ENCODE peak calls at places on chromosomes 12 and 14, in eight cellular contexts. K is heart right ventricle, I is body of pancreas, F is endothelial cell, D is WERI-Rb-1, N is lower lobe of right lung, G is HFFc6, R is sigmoid colon. C is an unnamed sample.

GRCh38 chr12:64685076-64685475 is 74.1 kb downstream of the GNS start:
- DNase-seq in K (no peak), F (no peak), G (no peak), D (no peak), R (no peak), I (no peak), N (no peak), C (no peak)

GRCh38 chr14:33943081-33943480 is 7.8 kb downstream of the EGLN3 start:
- DNase-seq in R (no peak), F (no peak), G (no peak), D (no peak), K (no peak), I (peak), N (no peak), C (no peak)

GRCh38 chr14:30938617-30939016 is 64.3 kb downstream of the COCH start:
- DNase-seq in I (no peak), G (no peak), D (no peak), R (no peak), K (no peak), N (no peak), F (no peak), C (no peak)

GRCh38 chr12:120669055-120669828 is 17.7 kb upstream of the MLEC start:
- DNase-seq in G (peak), D (peak), N (peak), F (no peak), R (no peak), I (peak), K (no peak), C (no peak)

GRCh38 chr12:57899010-57899662 is 42.2 kb upstream of the ATP23 start:
- DNase-seq in I (peak), F (no peak), R (peak), G (peak), N (no peak), K (peak), D (no peak), C (no peak)

GRCh38 chr12:106673151-106673550 is 90.3 kb downstream of the RFX4 start:
- DNase-seq in K (peak), R (no peak), D (no peak), G (no peak), I (peak), N (no peak), F (no peak), C (no peak)

GRCh38 chr12:110995016-110995415 is 74.6 kb upstream of the MYL2 start:
- DNase-seq in N (no peak), F (no peak), G (no peak), D (peak), I (no peak), R (no peak), K (peak), C (no peak)

GRCh38 chr12:98594050-98594853 is 766 bp downstream of the SLC25A3 start:
- DNase-seq in G (no peak), N (peak), I (peak), R (peak), D (peak), K (peak), F (peak), C (peak)

GRCh38 chr14:50399251-50400032 is 2.8 kb upstream of the CDKL1 start:
- DNase-seq in K (no peak), N (no peak), I (peak), D (no peak), F (no peak), G (peak), R (peak), C (no peak)

GRCh38 chr12:90958995-90959394 is 4.0 kb upstream of the CCER1 start:
- DNase-seq in D (no peak), N (no peak), G (peak), I (no peak), R (no peak), F (no peak), K (no peak), C (no peak)
- TF ChIP-seq CTCF in D (no peak), N (no peak), G (no peak), I (no peak), R (no peak), F (no peak), K (no peak), C (no peak)

DNA sequence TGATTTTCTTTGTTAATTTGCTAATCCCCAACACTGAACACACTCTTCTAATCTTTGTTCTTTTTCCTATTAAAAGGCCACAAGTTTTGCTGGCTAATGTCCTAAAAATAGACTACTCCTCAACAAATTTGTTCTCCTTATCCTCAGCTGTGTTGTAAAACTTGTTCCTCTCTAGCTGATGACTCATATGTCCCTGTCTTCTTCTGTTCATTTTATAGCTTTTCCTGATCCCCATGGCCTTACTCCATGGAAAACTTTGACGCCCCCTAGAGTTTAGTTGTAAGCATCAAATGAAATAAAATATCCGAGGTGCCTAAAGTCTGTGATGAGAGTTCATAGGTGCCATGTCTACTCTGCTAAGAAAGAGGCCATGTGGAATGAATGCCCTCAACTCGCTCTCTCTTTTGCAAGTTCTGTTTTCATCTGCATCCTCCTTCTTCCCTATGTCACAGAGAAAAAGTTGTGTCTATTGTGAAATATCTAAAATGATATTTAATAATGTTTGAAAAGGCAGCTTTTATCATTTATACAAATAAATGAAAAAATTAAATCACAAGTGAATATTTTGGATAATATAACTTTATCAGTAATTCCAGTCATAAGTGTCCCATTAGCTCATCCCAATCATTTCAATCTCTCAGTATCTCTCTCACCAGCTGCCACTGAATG is 237.9 kb downstream of the IPO8 start:
- DNase-seq in G (peak), R (no peak), I (no peak), D (peak), K (no peak), N (no peak), F (no peak), C (no peak)
- TF ChIP-seq CTCF in G (peak), R (no peak), I (peak), D (no peak), K (peak), N (no peak), F (peak), C (no peak)

DNA sequence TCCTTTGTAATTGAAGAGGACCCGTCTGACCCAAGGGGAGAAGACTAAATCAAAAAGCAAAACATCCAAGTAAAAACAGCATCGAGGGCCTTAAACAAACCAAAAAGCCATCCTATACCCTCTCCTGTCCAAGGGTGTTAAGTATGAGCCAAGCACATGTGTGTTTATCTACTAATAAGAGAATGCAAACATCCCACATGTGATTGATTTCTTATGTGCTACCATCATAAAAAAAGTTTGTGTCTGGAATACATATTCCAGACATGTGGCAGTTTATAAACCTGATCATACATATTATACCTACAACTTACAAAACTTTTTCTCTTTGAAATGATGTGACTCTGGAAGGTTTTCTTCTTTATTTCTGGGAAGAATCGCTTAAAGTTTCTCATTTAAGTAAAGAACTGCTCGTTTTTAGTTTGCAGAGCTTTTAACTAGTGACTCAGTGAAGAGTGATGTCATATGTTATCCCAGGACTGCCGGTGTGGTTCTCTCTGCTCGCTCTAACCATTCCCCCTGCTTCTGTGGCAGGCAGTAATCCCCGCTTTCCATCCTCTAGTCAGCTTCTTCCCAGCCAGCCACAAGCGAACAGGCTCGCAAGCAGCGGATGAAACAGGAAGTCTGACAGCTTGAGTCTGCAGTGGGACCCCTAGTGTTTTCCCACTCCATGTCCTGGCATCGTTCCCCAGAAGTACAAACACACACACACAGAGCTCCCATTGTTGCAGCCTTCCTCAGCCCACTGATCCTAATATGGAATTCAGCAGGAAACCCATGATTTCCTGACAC is 431 bp upstream of the RHOJ start:
- DNase-seq in N (peak), I (peak), R (peak), F (peak), D (peak), G (peak), K (peak), C (peak)
- TF ChIP-seq CTCF in N (peak), I (peak), R (no peak), F (no peak), D (no peak), G (peak), K (peak), C (no peak)

GRCh38 chr14:73744874-73745529 is 30.8 kb upstream of the PNMA1 start:
- DNase-seq in F (no peak), D (no peak), R (peak), G (no peak), K (no peak), I (no peak), N (peak), C (no peak)

GRCh38 chr14:73748858-73749357 is 34.7 kb upstream of the PNMA1 start:
- DNase-seq in N (no peak), G (no peak), R (no peak), F (no peak), K (no peak), D (no peak), I (no peak), C (no peak)

GRCh38 chr14:73747386-73748211 is 33.4 kb upstream of the PNMA1 start:
- DNase-seq in K (no peak), F (no peak), N (no peak), D (no peak), R (no peak), I (no peak), G (no peak), C (no peak)

GRCh38 chr14:73745571-73746539 is 31.7 kb upstream of the PNMA1 start:
- DNase-seq in D (peak), K (no peak), G (no peak), N (no peak), F (no peak), R (peak), I (no peak), C (no peak)

DNA sequence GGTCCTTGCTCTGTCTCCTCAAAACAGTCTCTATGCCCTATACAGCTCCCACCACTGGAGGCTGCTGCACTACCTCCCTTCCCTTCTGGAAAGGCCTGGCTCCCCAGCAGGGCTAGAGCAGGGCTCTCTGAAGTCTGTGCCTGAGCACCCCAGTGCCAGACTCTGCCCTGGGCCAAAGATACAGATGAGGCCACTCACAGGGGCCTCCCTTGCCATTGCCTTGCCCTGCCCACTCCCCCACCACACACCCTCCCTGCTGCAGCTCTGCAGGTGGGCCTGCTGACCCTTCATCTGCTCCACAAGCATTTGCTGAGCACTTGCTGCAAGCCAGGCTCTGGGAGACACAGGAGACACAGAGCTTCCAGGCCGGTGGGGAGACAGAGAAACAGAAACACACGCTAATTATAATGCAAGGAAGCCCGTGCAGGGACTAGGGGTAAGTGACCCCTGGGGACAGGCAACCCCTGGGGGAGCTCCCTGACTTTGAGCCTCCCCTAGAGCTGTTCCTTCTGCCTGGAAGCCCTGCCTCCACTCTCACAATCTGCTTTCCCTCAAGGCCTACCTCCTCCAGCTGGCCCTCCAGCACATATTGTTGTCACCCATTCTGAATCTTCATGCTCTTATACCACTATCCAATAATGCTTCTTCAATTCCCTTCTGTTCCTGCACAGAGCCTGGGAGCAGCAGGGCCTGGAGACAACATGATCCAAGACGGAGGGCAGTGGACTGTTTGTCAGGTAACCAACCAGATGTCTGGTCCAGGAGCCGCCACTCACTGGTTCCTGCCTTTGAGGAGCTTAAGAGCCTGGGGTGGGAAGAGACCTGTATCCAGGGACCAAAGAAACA is 32.6 kb upstream of the PNMA1 start:
- DNase-seq in G (no peak), K (peak), N (no peak), D (peak), I (no peak), R (peak), F (no peak), C (no peak)
- TF ChIP-seq CTCF in G (peak), K (peak), N (no peak), D (peak), I (no peak), R (peak), F (no peak), C (peak)